ENCODE peak calls at places on chromosomes 2 and 18, in five cellular contexts. S is breast epithelium, L is upper lobe of right lung, V is IMR-90, K is Peyer's patch. B is an unnamed sample.

GRCh38 chr2:14866953-14867352 is 234.4 kb downstream of the LRATD1 start:
- DNase-seq in S (no peak), L (no peak), V (no peak), K (no peak), B (no peak)

GRCh38 chr2:212912445-212913103 is 238.8 kb downstream of the IKZF2 start:
- DNase-seq in S (no peak), L (no peak), V (peak; percentile 75), K (no peak), B (no peak)

GRCh38 chr18:35581555-35582309 is at the start of gene GALNT1:
- DNase-seq in S (no peak), L (peak; percentile 72), V (peak; percentile 4), K (peak; percentile 64), B (no peak)

GRCh38 chr2:218063541-218064295 is 5.3 kb upstream of the RUFY4 start:
- DNase-seq in S (no peak), L (no peak), V (no peak), K (no peak), B (no peak)

GRCh38 chr18:62683935-62684334 is 31.4 kb upstream of the PHLPP1 start:
- DNase-seq in S (no peak), L (no peak), V (no peak), K (no peak), B (no peak)

GRCh38 chr18:49857708-49858107 is 44.4 kb upstream of the ACAA2 start:
- DNase-seq in S (no peak), L (no peak), V (no peak), K (no peak), B (no peak)

GRCh38 chr2:121554998-121555397 is 24.3 kb downstream of the RNU4ATAC start:
- DNase-seq in S (no peak), L (no peak), V (no peak), K (no peak), B (no peak)

GRCh38 chr2:57809230-57809629 is 237.4 kb upstream of the VRK2 start:
- DNase-seq in S (no peak), L (no peak), V (no peak), K (no peak), B (no peak)

GRCh38 chr2:191539068-191539467 is 138.9 kb upstream of the NABP1 start:
- DNase-seq in S (no peak), L (no peak), V (peak; percentile 40), K (no peak), B (no peak)

GRCh38 chr18:49999128-49999527 is 185.8 kb upstream of the ACAA2 start:
- DNase-seq in S (no peak), L (no peak), V (no peak), K (no peak), B (no peak)

GRCh38 chr2:226620176-226620575 is 179.4 kb downstream of the IRS1 start:
- DNase-seq in S (no peak), L (no peak), V (no peak), K (no peak), B (no peak)

GRCh38 chr2:189407944-189408209 is 33.4 kb upstream of the WDR75 start:
- DNase-seq in S (no peak), L (no peak), V (no peak), K (no peak), B (no peak)
- H3K4me3 ChIP-seq in S (peak overlapping the region; percentile 20), L (no peak overlapping the region), V (peak overlapping the region; percentile 26), K (no peak overlapping the region), B (no peak overlapping the region)

GRCh38 chr2:43210125-43210466 is 16.3 kb downstream of the ZFP36L2 start:
- DNase-seq in S (no peak), L (no peak), V (no peak), K (no peak), B (no peak)
- H3K27ac ChIP-seq in S (peak overlapping the region; percentile 75), L (peak overlapping the region; percentile 65), V (no peak overlapping the region), K (peak overlapping the region; percentile 49), B (no peak overlapping the region)

GRCh38 chr2:219331560-219332213 is 857 bp downstream of the RESP18 start:
- DNase-seq in S (no peak), L (no peak), V (peak; percentile 21), K (no peak), B (no peak)
- H3K4me3 ChIP-seq in S (no peak overlapping the region), L (no peak overlapping the region), V (no peak overlapping the region), K (no peak overlapping the region), B (no peak overlapping the region)

GRCh38 chr2:239220976-239221375 is 179.8 kb downstream of the HDAC4 start:
- DNase-seq in S (no peak), L (no peak), V (no peak), K (no peak), B (no peak)
- H3K27ac ChIP-seq in S (peak overlapping the region; percentile 81), L (peak overlapping the region; percentile 89), V (peak overlapping the region; percentile 15), K (no peak overlapping the region), B (no peak overlapping the region)

B was measured in effector memory CD4-positive, alpha-beta T cell.